ENCODE peak calls at places on chromosomes 12 and 14, in five cellular contexts. E is heart right ventricle, M is SK-N-MC, N is caudate nucleus, S is endothelial cell of umbilical vein. R is an unnamed sample.

GRCh38 chr14:95440951-95441350 is 75.5 kb downstream of the SYNE3 start:
- DNase-seq in S (no peak), N (no peak), E (no peak), M (no peak), R (no peak)

GRCh38 chr12:114414866-114415524 is 9.1 kb upstream of the TBX5 start:
- DNase-seq in M (no peak), N (no peak), E (no peak), S (no peak), R (no peak)

GRCh38 chr12:115320967-115321366 is 637.0 kb upstream of the TBX3 start:
- DNase-seq in M (no peak), E (peak), N (no peak), S (no peak), R (no peak)

GRCh38 chr12:3231399-3231876 is 154.3 kb downstream of the TSPAN9 start:
- DNase-seq in S (no peak), E (no peak), M (no peak), N (peak), R (no peak)

GRCh38 chr14:78530078-78530477 is 359.9 kb downstream of the NRXN3 start:
- DNase-seq in M (peak), E (no peak), S (no peak), N (no peak), R (no peak)

GRCh38 chr12:65510584-65511050 is 232.1 kb downstream of the MSRB3 start:
- DNase-seq in E (peak), N (no peak), S (peak), M (no peak), R (peak)

GRCh38 chr14:94599656-94600004 is 12.6 kb upstream of the SERPINA3 start:
- DNase-seq in S (no peak), E (no peak), M (no peak), N (no peak), R (no peak)

GRCh38 chr12:105031061-105031807 is 45.1 kb downstream of the NOPCHAP1 start:
- DNase-seq in N (no peak), E (no peak), M (no peak), S (no peak), R (no peak)

GRCh38 chr12:38016606-38017005 is 300.0 kb upstream of the ALG10B start:
- DNase-seq in S (no peak), M (no peak), E (no peak), N (no peak), R (no peak)

GRCh38 chr12:102343361-102344121 is 136.8 kb downstream of the IGF1 start:
- DNase-seq in S (peak), N (no peak), M (no peak), E (no peak), R (no peak)

GRCh38 chr14:74988131-74988530 is 14.6 kb upstream of the EIF2B2 start:
- DNase-seq in M (no peak), E (no peak), S (peak), N (no peak), R (no peak)

GRCh38 chr12:47397664-47398281 is 308.1 kb downstream of the RPAP3 start:
- DNase-seq in M (peak), N (no peak), S (peak), E (no peak), R (no peak)

DNA sequence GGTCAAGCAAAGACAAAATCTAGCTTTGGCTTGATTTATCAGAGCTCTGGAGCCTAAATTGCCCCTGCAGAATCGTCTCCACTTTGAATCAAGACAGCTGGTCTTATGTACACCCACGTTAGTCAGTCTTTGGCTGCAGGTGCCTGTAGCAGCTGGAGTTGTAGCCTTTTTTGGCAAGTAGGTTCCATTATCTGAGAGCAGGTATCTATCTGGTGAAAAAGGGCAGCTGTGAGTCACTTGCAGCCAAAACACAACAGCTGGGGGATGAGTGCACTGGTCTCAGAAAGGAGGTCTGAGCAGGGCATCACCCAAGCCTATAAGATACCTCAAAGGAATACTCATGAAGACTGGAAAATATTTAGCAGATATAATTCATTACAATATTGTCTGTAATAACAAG is 43.6 kb upstream of the KCNH5 start:
- DNase-seq in S (no peak), E (no peak), N (no peak), M (no peak), R (no peak)
- H3K27ac ChIP-seq in S (no peak), E (no peak), N (no peak), M (no peak), R (no peak)

DNA sequence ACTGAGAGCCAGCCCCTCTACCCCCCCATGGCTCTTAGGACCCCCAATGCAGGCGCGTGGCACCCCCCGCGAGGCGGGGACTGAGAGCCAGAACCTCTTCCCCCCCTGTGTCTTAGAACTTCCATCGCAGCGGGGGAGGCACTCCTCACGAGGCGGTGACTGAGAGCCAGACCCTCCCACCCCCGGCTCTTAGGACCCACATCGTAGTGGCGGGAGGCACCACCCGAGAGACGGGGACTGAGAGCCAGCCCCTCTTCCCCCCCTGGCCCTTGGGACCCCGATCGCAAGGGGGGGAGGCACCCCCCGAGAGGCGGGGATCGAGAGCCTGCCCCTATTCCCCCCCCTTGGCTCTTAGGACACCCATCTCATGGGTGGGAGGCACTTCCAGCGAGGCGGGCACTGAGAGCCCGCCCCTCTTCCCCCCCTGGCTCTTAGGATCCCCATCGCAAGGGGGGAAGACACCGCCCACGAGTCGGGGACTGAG is 44.7 kb downstream of the DDX11 start:
- DNase-seq in E (no peak), M (no peak), N (no peak), S (no peak), R (no peak)
- H3K27ac ChIP-seq in E (no peak), M (no peak), N (no peak), S (no peak), R (no peak)

GRCh38 chr14:105951399-105951798 is 425.0 kb downstream of the TMEM121 start:
- DNase-seq in E (no peak), N (no peak), S (no peak), M (no peak), R (no peak)
- H3K27ac ChIP-seq in E (no peak), N (no peak), S (no peak), M (no peak), R (no peak)

GRCh38 chr14:59296508-59296907 is 108.0 kb downstream of the DAAM1 start:
- DNase-seq in S (no peak), N (no peak), M (no peak), E (no peak), R (no peak)
- H3K27ac ChIP-seq in S (no peak), N (no peak), M (no peak), E (no peak), R (no peak)

R was measured in substantia nigra.